ENCODE peak calls at places on chromosome 1, in eight cellular contexts. One of them, this sample, is unnamed.

GRCh38 chr1:59455206-59455605 is 158.3 kb downstream of the FGGY start:
- DNase-seq in H54: no peak
- DNase-seq in B cell: no peak
- DNase-seq in HEK293T: no peak
- DNase-seq in T-helper 2 cell: no peak
- DNase-seq in astrocyte: peak; percentile 80
- DNase-seq in left lobe of liver: no peak
- DNase-seq in lung: no peak
- DNase-seq in this sample: no peak

GRCh38 chr1:82001345-82001744 is 200.6 kb downstream of the ADGRL2 start:
- DNase-seq in H54: no peak
- DNase-seq in B cell: no peak
- DNase-seq in HEK293T: peak; percentile 46
- DNase-seq in T-helper 2 cell: no peak
- DNase-seq in astrocyte: no peak
- DNase-seq in left lobe of liver: no peak
- DNase-seq in lung: no peak
- DNase-seq in this sample: no peak

GRCh38 chr1:45359882-45360513 is 19.8 kb upstream of the MUTYH start:
- DNase-seq in H54: no peak
- DNase-seq in B cell: peak; percentile 75
- DNase-seq in HEK293T: peak; percentile 53
- DNase-seq in T-helper 2 cell: peak; percentile 63
- DNase-seq in astrocyte: peak; percentile 38
- DNase-seq in left lobe of liver: peak; percentile 60
- DNase-seq in lung: peak; percentile 60
- DNase-seq in this sample: peak; percentile 42

GRCh38 chr1:95042286-95042685 is 30.5 kb downstream of the ALG14 start:
- DNase-seq in H54: no peak
- DNase-seq in B cell: no peak
- DNase-seq in HEK293T: no peak
- DNase-seq in T-helper 2 cell: no peak
- DNase-seq in astrocyte: no peak
- DNase-seq in left lobe of liver: no peak
- DNase-seq in lung: no peak
- DNase-seq in this sample: peak; percentile 92

GRCh38 chr1:66761273-66761672 is 9.0 kb downstream of the DYNLT5 start:
- DNase-seq in H54: no peak
- DNase-seq in B cell: no peak
- DNase-seq in HEK293T: no peak
- DNase-seq in T-helper 2 cell: no peak
- DNase-seq in astrocyte: no peak
- DNase-seq in left lobe of liver: no peak
- DNase-seq in lung: no peak
- DNase-seq in this sample: no peak

GRCh38 chr1:170711682-170712081 is 47.8 kb downstream of the PRRX1 start:
- DNase-seq in H54: no peak
- DNase-seq in B cell: no peak
- DNase-seq in HEK293T: no peak
- DNase-seq in T-helper 2 cell: no peak
- DNase-seq in astrocyte: peak; percentile 92
- DNase-seq in left lobe of liver: no peak
- DNase-seq in lung: no peak
- DNase-seq in this sample: peak; percentile 84

GRCh38 chr1:56527548-56528302 is 51.6 kb downstream of the PLPP3 start:
- DNase-seq in H54: no peak
- DNase-seq in B cell: no peak
- DNase-seq in HEK293T: peak; percentile 56
- DNase-seq in T-helper 2 cell: no peak
- DNase-seq in astrocyte: no peak
- DNase-seq in left lobe of liver: no peak
- DNase-seq in lung: no peak
- DNase-seq in this sample: no peak

GRCh38 chr1:230794431-230794830 is 47.2 kb downstream of the CAPN9 start:
- DNase-seq in H54: no peak
- DNase-seq in B cell: no peak
- DNase-seq in HEK293T: no peak
- DNase-seq in T-helper 2 cell: no peak
- DNase-seq in astrocyte: no peak
- DNase-seq in left lobe of liver: no peak
- DNase-seq in lung: no peak
- DNase-seq in this sample: no peak

GRCh38 chr1:187641463-187641862 is 812.7 kb downstream of the PLA2G4A start:
- DNase-seq in H54: no peak
- DNase-seq in B cell: no peak
- DNase-seq in HEK293T: no peak
- DNase-seq in T-helper 2 cell: no peak
- DNase-seq in astrocyte: no peak
- DNase-seq in left lobe of liver: no peak
- DNase-seq in lung: no peak
- DNase-seq in this sample: no peak

GRCh38 chr1:8456991-8457390 is 139.1 kb downstream of the SLC45A1 start:
- DNase-seq in H54: no peak
- DNase-seq in B cell: no peak
- DNase-seq in HEK293T: no peak
- DNase-seq in T-helper 2 cell: no peak
- DNase-seq in astrocyte: no peak
- DNase-seq in left lobe of liver: no peak
- DNase-seq in lung: no peak
- DNase-seq in this sample: no peak

GRCh38 chr1:77056525-77056924 is 162.7 kb downstream of the PIGK start:
- DNase-seq in H54: peak; percentile 50
- DNase-seq in B cell: no peak
- DNase-seq in HEK293T: no peak
- DNase-seq in T-helper 2 cell: no peak
- DNase-seq in astrocyte: no peak
- DNase-seq in left lobe of liver: no peak
- DNase-seq in lung: no peak
- DNase-seq in this sample: no peak

GRCh38 chr1:216927111-216927510 is 203.9 kb upstream of the ESRRG start:
- DNase-seq in H54: no peak
- DNase-seq in B cell: no peak
- DNase-seq in HEK293T: no peak
- DNase-seq in T-helper 2 cell: no peak
- DNase-seq in astrocyte: no peak
- DNase-seq in left lobe of liver: no peak
- DNase-seq in lung: no peak
- DNase-seq in this sample: no peak

GRCh38 chr1:89887270-89887669 is 66.4 kb downstream of the LRRC8D start:
- DNase-seq in H54: no peak
- DNase-seq in B cell: no peak
- DNase-seq in HEK293T: no peak
- DNase-seq in T-helper 2 cell: no peak
- DNase-seq in astrocyte: no peak
- DNase-seq in left lobe of liver: no peak
- DNase-seq in lung: no peak
- DNase-seq in this sample: peak; percentile 20

GRCh38 chr1:184696403-184696802 is 58.3 kb downstream of the EDEM3 start:
- DNase-seq in H54: no peak
- DNase-seq in B cell: no peak
- DNase-seq in HEK293T: no peak
- DNase-seq in T-helper 2 cell: no peak
- DNase-seq in astrocyte: no peak
- DNase-seq in left lobe of liver: no peak
- DNase-seq in lung: no peak
- DNase-seq in this sample: no peak

GRCh38 chr1:156128749-156129682 is 14.5 kb downstream of the LMNA start:
- DNase-seq in H54: no peak
- DNase-seq in B cell: no peak
- DNase-seq in HEK293T: no peak
- DNase-seq in T-helper 2 cell: no peak
- DNase-seq in astrocyte: peak; percentile 92
- DNase-seq in left lobe of liver: no peak
- DNase-seq in lung: no peak
- DNase-seq in this sample: peak; percentile 42